ENCODE peak calls at places on chromosome 19, in five cellular contexts. H is CD4-positive, alpha-beta T cell; W is A549; Z is stomach; V is psoas muscle. C is an unnamed sample.

GRCh38 chr19:6519289-6519688 is 11.5 kb upstream of the TNFSF9 start:
- DNase-seq in Z (no peak), W (peak; percentile 69), V (no peak), H (no peak), C (no peak)

GRCh38 chr19:8515317-8515716 is 1.4 kb upstream of the ZNF414 start:
- DNase-seq in W (no peak), H (peak; percentile 45), V (no peak), Z (no peak), C (no peak)

GRCh38 chr19:42154471-42155323 is 22.5 kb upstream of the POU2F2 start:
- DNase-seq in W (no peak), H (no peak), Z (no peak), V (no peak), C (no peak)

GRCh38 chr19:6890421-6890913 is 3.1 kb downstream of the ADGRE1 start:
- DNase-seq in H (peak; percentile 4), Z (no peak), V (no peak), W (no peak), C (no peak)

GRCh38 chr19:55473613-55474012 is 2.8 kb upstream of the ZNF628 start:
- DNase-seq in V (no peak), W (no peak), Z (no peak), H (no peak), C (no peak)

GRCh38 chr19:41657157-41657556 is 30.3 kb upstream of the CEACAM4 start:
- DNase-seq in W (no peak), V (no peak), Z (no peak), H (no peak), C (no peak)

GRCh38 chr19:23283925-23284324 is 33.7 kb upstream of the ZNF724 start:
- DNase-seq in W (no peak), Z (peak; percentile 50), V (no peak), H (peak; percentile 56), C (no peak)

GRCh38 chr19:58573658-58574164 is 576 bp upstream of the MZF1 start:
- DNase-seq in H (no peak), Z (no peak), W (no peak), V (no peak), C (no peak)

GRCh38 chr19:53872762-53873161 is 5.1 kb downstream of the MYADM start:
- DNase-seq in W (no peak), H (no peak), V (peak; percentile 31), Z (no peak), C (no peak)

GRCh38 chr19:7833225-7834156 is 3.5 kb downstream of the EVI5L start:
- DNase-seq in Z (peak; percentile 93), W (no peak), V (no peak), H (no peak), C (peak; percentile 96)

GRCh38 chr19:9848060-9848459 is 12.9 kb downstream of the PIN1 start:
- DNase-seq in W (no peak), Z (no peak), V (no peak), H (peak; percentile 54), C (no peak)

GRCh38 chr19:18317998-18318800 is 4.7 kb downstream of the LSM4 start:
- DNase-seq in Z (peak; percentile 60), W (no peak), H (peak; percentile 45), V (no peak), C (no peak)

GRCh38 chr19:5205388-5205787 is 135.2 kb downstream of the PTPRS start:
- DNase-seq in Z (no peak), W (no peak), V (peak; percentile 14), H (peak; percentile 7), C (no peak)

GRCh38 chr19:55590621-55591020 is 8.7 kb downstream of the FIZ1 start:
- DNase-seq in Z (no peak), W (no peak), V (peak; percentile 19), H (no peak), C (peak; percentile 19)

GRCh38 chr19:14378890-14379289 is 2.4 kb upstream of the ADGRE5 start:
- DNase-seq in H (no peak), W (no peak), Z (no peak), V (no peak), C (no peak)

GRCh38 chr19:57769345-57770131 is at the start of gene ZNF586:
- DNase-seq in Z (peak; percentile 90), W (peak; percentile 98), H (peak; percentile 77), V (peak; percentile 94), C (peak; percentile 92)

GRCh38 chr19:6233827-6234511 is 45.8 kb downstream of the MLLT1 start:
- DNase-seq in W (no peak), H (no peak), Z (peak; percentile 76), V (peak; percentile 79), C (peak; percentile 34)

GRCh38 chr19:55697069-55697440 is 22.0 kb downstream of the EPN1 start:
- DNase-seq in V (no peak), H (no peak), W (no peak), Z (no peak), C (no peak)

GRCh38 chr19:41816761-41817160 is 20.4 kb downstream of the CEACAM3 start:
- DNase-seq in W (no peak), H (no peak), V (no peak), Z (no peak), C (no peak)

GRCh38 chr19:19514215-19514633 is 1.1 kb downstream of the TSSK6 start:
- DNase-seq in Z (no peak), W (no peak), V (peak; percentile 85), H (no peak), C (no peak)

GRCh38 chr19:19606021-19606420 is 12.5 kb downstream of the PBX4 start:
- DNase-seq in Z (peak; percentile 55), H (peak; percentile 52), W (no peak), V (no peak), C (no peak)

GRCh38 chr19:38734426-38735256 is 9.6 kb downstream of the CAPN12 start:
- DNase-seq in H (no peak), Z (peak; percentile 45), V (peak; percentile 62), W (peak; percentile 67), C (peak; percentile 64)

DNA sequence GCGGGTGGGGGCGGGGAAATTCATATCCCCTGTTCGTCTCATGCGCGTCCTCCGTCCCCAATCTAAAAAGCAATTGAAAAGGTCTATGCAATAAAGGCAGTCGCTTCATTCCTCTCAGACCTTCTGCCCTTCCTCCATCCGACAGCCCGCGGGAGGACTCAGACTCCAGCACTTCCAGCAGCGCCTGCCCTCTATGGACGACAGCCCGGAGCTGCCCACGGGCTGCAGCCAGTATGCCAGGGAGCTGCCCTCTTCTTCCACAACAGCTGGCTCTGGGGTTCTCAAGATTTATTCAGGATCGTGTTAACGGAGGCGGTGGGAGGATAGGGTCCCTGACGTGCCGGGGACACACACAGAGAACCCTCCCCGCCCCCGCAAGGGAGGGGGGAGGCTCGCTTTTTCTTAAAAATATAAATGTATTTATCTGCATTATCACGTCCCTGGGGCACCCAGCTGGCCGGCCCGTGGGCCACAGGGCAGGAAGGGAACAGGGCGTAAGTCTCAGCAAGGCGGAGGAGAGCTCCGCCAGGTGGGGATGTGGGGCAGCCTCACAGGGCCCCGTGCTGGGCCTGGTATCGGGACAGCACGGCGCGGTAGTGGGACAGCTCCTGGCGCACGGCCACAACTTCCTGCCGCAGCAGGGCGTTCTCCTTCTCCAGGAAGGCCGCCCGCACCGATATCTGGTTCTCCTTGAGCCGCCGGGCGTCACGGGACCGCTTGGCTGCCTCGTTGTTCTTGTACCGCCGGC is 6.7 kb downstream of the DBP start:
- DNase-seq in V (peak; percentile 84), Z (peak; percentile 95), H (no peak), W (no peak), C (no peak)
- TF ChIP-seq CTCF in V (no peak), Z (no peak), H (no peak), W (no peak), C (no peak)

GRCh38 chr19:46616631-46617322 is 8.1 kb downstream of the PTGIR start:
- DNase-seq in W (peak; percentile 96), H (no peak), V (peak; percentile 45), Z (peak; percentile 88), C (no peak)
- H3K27ac ChIP-seq in W (no peak overlapping the region), H (peak overlapping the region; percentile 61), V (no peak overlapping the region), Z (peak overlapping the region; percentile 51), C (no peak overlapping the region)

GRCh38 chr19:40534148-40534547 is 42.5 kb upstream of the SHKBP1 start:
- DNase-seq in W (no peak), H (no peak), Z (no peak), V (no peak), C (no peak)
- TF ChIP-seq CTCF in W (no peak), H (no peak), Z (no peak), V (no peak), C (no peak)

DNA sequence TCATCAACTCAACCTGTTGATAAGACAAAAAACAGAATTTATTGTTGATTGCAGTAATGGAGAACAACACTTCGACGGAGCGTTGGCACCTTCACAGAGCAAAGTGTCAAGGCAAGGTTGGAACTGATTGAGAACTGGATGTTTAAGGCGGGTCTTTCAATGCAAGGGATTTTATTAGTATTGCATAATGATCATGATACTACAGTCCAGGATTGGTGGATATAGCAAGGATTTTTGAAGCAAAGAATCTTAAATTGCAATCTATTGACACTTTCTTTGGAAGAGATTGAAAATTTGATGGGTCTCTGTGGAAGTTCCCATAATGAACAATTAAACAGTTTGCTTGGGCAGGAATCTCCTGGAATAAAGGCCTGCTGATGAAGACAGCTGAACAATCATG is 632 bp upstream of the ZNF235 start:
- DNase-seq in Z (no peak), H (no peak), W (no peak), V (no peak), C (no peak)
- H3K27ac ChIP-seq in Z (no peak overlapping the region), H (no peak overlapping the region), W (no peak overlapping the region), V (peak overlapping the region; percentile 82), C (no peak overlapping the region)

GRCh38 chr19:1364070-1364719 is 19.5 kb upstream of the NDUFS7 start:
- DNase-seq in Z (no peak), W (no peak), H (no peak), V (no peak), C (no peak)
- TF ChIP-seq CTCF in Z (no peak), W (no peak), H (peak; percentile 38), V (peak; percentile 6), C (no peak)

DNA sequence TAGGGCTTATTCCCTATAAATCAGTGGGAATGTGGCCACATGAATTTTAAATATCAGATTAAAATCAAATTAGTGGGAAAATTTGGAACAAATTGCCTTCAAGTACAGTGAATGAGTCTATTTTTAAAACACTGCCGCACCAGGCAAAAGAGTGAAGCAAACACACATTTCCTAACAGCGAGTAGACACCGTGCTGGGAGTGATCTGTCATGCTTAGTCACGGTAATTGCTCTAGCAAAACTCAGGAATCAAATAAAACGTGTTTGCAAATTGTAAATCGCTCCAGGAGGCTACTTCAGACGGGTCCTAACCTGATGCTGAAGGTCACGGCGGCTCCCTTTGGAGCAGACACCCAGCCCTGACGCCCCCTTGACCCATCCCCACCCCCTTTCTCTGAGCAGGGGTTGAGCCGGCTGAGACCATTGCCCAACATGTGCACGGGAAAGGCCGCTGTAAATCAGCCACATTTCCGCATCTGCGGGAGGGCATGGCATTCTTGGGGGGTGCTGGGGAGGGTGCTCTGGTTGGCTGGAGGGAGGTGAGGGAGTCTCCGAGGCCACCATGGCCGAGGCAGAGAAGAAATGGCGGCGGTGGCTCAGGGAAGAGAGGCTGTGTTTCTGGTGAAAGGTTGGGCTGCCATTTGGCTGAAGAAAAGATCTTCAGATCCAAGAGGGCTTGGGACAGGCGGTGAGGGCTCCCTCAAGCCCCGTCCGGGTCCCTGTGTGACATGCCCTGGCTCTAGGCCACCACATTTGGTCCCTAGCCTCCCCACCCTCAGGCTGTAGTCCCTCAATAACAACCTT is 8.9 kb downstream of the CEBPA start:
- DNase-seq in Z (no peak), W (peak; percentile 94), V (peak; percentile 68), H (no peak), C (peak; percentile 51)
- H3K27ac ChIP-seq in Z (peak overlapping the region; percentile 67), W (peak overlapping the region; percentile 70), V (peak overlapping the region; percentile 86), H (no peak overlapping the region), C (peak overlapping the region; percentile 66)